ENCODE peak calls at places on chromosomes 6 and 20, in six cellular contexts. X is HL-60, T is Panc1, E is GM23338, O is HCT116, B is SK-N-SH. L is an unnamed sample.

GRCh38 chr20:41151134-41151869 is 14.0 kb downstream of the PLCG1 start:
- DNase-seq in T (no peak), E (no peak), B (no peak), O (no peak), X (no peak), L (no peak)

GRCh38 chr6:150069707-150070106 is 786 bp upstream of the ULBP3 start:
- DNase-seq in O (no peak), T (no peak), E (no peak), X (no peak), B (no peak), L (no peak)

GRCh38 chr20:18477821-18478220 is 10.6 kb downstream of the POLR3F start:
- DNase-seq in E (peak; percentile 7), B (no peak), T (no peak), X (no peak), O (no peak), L (no peak)

GRCh38 chr6:128600397-128600951 is 80.1 kb upstream of the PTPRK start:
- DNase-seq in T (no peak), O (no peak), B (peak; percentile 6), E (peak; percentile 16), X (no peak), L (peak; percentile 4)

GRCh38 chr6:115468272-115469005 is 592.3 kb downstream of the FRK start:
- DNase-seq in B (no peak), T (no peak), E (no peak), X (no peak), O (no peak), L (no peak)

GRCh38 chr20:36745234-36745926 is 510 bp downstream of the NDRG3 start:
- DNase-seq in T (no peak), O (no peak), X (no peak), B (no peak), E (peak; percentile 60), L (peak; percentile 16)

GRCh38 chr6:11484441-11484840 is 53.1 kb upstream of the TMEM170B start:
- DNase-seq in B (no peak), O (no peak), E (no peak), X (no peak), T (no peak), L (no peak)

GRCh38 chr6:124714728-124715127 is 247.5 kb upstream of the RNF217 start:
- DNase-seq in T (no peak), E (no peak), B (no peak), X (no peak), O (no peak), L (no peak)

GRCh38 chr20:40641809-40642208 is 47.2 kb downstream of the MAFB start:
- DNase-seq in O (no peak), T (no peak), B (no peak), E (no peak), X (no peak), L (no peak)

GRCh38 chr6:105573138-105573537 is 170.3 kb upstream of the PREP start:
- DNase-seq in E (no peak), O (no peak), B (no peak), T (no peak), X (no peak), L (no peak)

GRCh38 chr6:105573556-105573955 is 170.7 kb upstream of the PREP start:
- DNase-seq in X (no peak), E (no peak), O (no peak), B (no peak), T (no peak), L (no peak)

DNA sequence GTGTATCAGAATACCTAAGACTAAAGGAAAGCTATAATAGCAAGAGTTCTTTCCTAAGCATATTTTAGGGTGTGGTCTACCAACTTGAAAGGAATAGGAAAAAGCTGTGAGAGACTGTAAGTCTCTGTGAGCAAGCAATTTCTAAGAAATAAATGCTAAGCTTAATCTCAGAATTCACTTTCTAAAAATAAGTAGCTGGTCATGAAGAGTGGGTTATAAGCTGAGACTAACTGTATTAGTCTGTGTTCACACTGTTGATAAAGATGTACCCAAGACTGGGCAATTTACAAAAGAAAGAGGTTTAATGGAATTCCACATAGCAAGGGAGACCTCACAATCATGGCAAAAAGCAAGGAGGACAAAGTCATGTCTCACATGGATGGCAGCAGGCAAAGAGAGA is 175.4 kb upstream of the PREP start:
- DNase-seq in B (no peak), E (no peak), O (no peak), T (no peak), X (no peak), L (no peak)
- TF ChIP-seq REST in B (no peak), E (no peak), O (no peak), T (no peak), X (no peak), L (no peak)

GRCh38 chr20:62816879-62817873 is at the start of gene COL9A3:
- DNase-seq in O (no peak), B (peak; percentile 72), E (peak; percentile 69), T (no peak), X (no peak), L (no peak)
- TF ChIP-seq REST in O (no peak), B (no peak), E (no peak), T (no peak), X (no peak), L (no peak)

GRCh38 chr6:169251371-169251802 is 2.3 kb downstream of the THBS2 start:
- DNase-seq in O (no peak), T (no peak), E (peak; percentile 66), B (no peak), X (no peak), L (no peak)

GRCh38 chr6:169252805-169253189 is 849 bp downstream of the THBS2 start:
- DNase-seq in E (peak; percentile 72), B (no peak), X (no peak), O (no peak), T (no peak), L (no peak)

GRCh38 chr6:169253341-169253740 is 305 bp downstream of the THBS2 start:
- DNase-seq in T (no peak), O (no peak), E (no peak), B (no peak), X (no peak), L (no peak)

GRCh38 chr6:169250660-169251059 is 3.0 kb downstream of the THBS2 start:
- DNase-seq in E (peak; percentile 60), X (no peak), O (peak; percentile 23), B (no peak), T (no peak), L (peak; percentile 16)

GRCh38 chr6:169251822-169252804 is 1.5 kb downstream of the THBS2 start:
- DNase-seq in B (no peak), T (no peak), X (no peak), O (no peak), E (peak; percentile 61), L (no peak)
- TF ChIP-seq REST in B (no peak), T (no peak), X (no peak), O (no peak), E (no peak), L (no peak)

GRCh38 chr6:110953633-110954303 is 4.7 kb upstream of the GTF3C6 start:
- DNase-seq in X (no peak), T (no peak), B (no peak), O (no peak), E (no peak), L (no peak)

GRCh38 chr6:110950443-110950842 is 8.1 kb upstream of the GTF3C6 start:
- DNase-seq in E (no peak), B (no peak), O (no peak), T (no peak), X (no peak), L (no peak)

GRCh38 chr6:110949679-110950285 is 8.7 kb upstream of the GTF3C6 start:
- DNase-seq in T (no peak), B (peak; percentile 29), O (peak; percentile 12), E (peak; percentile 40), X (no peak), L (no peak)

GRCh38 chr6:110951008-110951407 is 7.5 kb upstream of the GTF3C6 start:
- DNase-seq in X (no peak), O (no peak), B (no peak), T (no peak), E (no peak), L (no peak)

DNA sequence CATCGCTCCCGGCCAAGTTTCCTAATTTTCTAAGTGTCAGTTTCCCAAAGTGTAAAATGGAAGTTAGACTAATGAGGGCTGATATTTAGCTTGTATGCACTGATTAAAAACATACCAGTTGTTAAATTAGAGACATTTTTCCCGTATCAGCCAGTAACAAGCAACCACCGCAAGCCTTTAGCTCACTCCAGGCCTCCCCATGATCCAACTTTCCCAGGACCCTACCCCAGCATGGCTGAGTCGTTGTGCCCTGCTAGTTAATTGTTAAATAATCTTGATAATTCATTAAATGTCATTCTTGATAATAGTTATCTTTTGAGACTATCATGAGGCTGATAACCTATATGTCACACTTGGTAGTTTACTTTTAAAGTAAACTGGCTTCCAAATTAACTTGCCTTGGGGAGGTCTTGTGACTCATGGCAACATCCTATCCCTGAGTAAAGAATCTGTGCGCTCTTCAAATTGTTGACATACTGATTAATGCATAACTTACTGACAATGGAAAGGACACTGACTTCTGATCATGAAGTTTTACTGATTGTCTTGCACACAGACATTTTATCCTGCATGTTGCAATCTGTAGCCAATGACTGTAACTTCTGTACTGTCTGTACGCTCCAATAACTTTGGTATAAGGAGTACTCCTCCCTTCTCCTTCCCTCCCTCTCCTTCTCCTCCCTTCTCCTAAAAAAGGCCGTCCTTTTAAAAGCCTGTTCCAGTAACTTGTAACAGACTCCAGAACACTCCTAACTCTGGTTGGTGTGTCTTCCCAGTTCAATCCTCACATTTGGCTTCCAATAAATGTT is 6.3 kb upstream of the GTF3C6 start:
- DNase-seq in E (no peak), X (no peak), O (no peak), B (no peak), T (peak; percentile 71), L (peak; percentile 96)
- TF ChIP-seq REST in E (no peak), X (no peak), O (no peak), B (no peak), T (no peak), L (no peak)

DNA sequence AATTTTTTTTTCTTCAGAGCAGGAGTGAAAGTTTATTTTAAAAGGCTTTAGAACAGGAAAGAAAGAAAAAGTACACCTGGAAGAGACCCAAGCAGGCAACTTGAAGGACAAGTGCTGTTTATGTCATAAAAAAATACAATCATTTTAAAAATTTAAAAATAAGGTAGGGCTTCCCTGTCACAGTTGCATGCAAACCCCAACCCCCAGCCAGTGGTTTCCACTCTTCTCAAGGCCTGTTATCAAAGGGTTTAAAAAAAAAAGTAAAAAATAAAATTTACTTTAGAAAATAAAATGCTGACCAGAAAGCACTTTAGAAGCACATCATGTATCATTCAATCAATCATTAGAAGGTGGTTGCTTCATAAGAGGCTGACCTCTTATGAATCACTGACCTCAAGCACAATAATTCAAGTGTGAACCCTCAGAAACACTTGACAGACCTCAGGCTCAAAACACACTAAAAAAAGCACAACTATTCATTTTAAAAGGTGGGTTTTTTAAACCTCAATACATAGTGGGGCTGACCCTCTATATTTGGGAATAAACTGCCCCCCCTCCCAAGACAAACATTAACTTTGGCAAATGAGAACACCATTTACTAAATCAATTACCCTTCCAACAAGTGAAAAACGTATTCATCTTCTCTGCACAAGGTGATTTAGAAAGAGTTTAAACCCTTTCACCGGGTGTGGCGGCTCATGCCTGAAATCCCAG is 15.6 kb downstream of the ILRUN start:
- DNase-seq in T (no peak), E (no peak), B (no peak), O (peak; percentile 27), X (no peak), L (peak; percentile 35)
- TF ChIP-seq REST in T (no peak), E (no peak), B (no peak), O (no peak), X (no peak), L (no peak)